ENCODE peak calls at places on chromosome X, in nine cellular contexts. One of them, this sample, is unnamed.

GRCh38 chrX:153814591-153815315 is 15.6 kb downstream of the PDZD4 start:
- DNase-seq in mesendoderm: no peak
- DNase-seq in RWPE1: no peak
- DNase-seq in H9: no peak
- DNase-seq in ELR: no peak
- DNase-seq in hepatic stellate cell: no peak
- DNase-seq in effector memory CD4-positive, alpha-beta T cell: no peak
- DNase-seq in cardiac fibroblast: no peak
- DNase-seq in IMR-90: no peak
- DNase-seq in this sample: no peak

GRCh38 chrX:132227383-132228112 is 8.3 kb upstream of the RAP2C start:
- DNase-seq in mesendoderm: no peak
- DNase-seq in RWPE1: no peak
- DNase-seq in H9: no peak
- DNase-seq in ELR: no peak
- DNase-seq in hepatic stellate cell: no peak
- DNase-seq in effector memory CD4-positive, alpha-beta T cell: no peak
- DNase-seq in cardiac fibroblast: peak
- DNase-seq in IMR-90: peak
- DNase-seq in this sample: no peak

GRCh38 chrX:153460826-153461225 is 9.6 kb downstream of the HAUS7 start:
- DNase-seq in mesendoderm: peak
- DNase-seq in RWPE1: peak
- DNase-seq in H9: peak
- DNase-seq in ELR: peak
- DNase-seq in hepatic stellate cell: peak
- DNase-seq in effector memory CD4-positive, alpha-beta T cell: no peak
- DNase-seq in cardiac fibroblast: peak
- DNase-seq in IMR-90: peak
- DNase-seq in this sample: peak

GRCh38 chrX:98407526-98408049 is 1523.9 kb downstream of the RPA4 start:
- DNase-seq in mesendoderm: no peak
- DNase-seq in RWPE1: no peak
- DNase-seq in H9: no peak
- DNase-seq in ELR: no peak
- DNase-seq in hepatic stellate cell: no peak
- DNase-seq in effector memory CD4-positive, alpha-beta T cell: no peak
- DNase-seq in cardiac fibroblast: no peak
- DNase-seq in IMR-90: no peak
- DNase-seq in this sample: no peak

GRCh38 chrX:120556251-120556650 is 4.5 kb downstream of the CUL4B start:
- DNase-seq in mesendoderm: no peak
- DNase-seq in RWPE1: no peak
- DNase-seq in H9: no peak
- DNase-seq in ELR: no peak
- DNase-seq in hepatic stellate cell: no peak
- DNase-seq in effector memory CD4-positive, alpha-beta T cell: no peak
- DNase-seq in cardiac fibroblast: no peak
- DNase-seq in IMR-90: no peak
- DNase-seq in this sample: no peak

GRCh38 chrX:2960861-2961515 is 31.8 kb upstream of the ARSD start:
- DNase-seq in mesendoderm: peak
- DNase-seq in RWPE1: no peak
- DNase-seq in H9: peak
- DNase-seq in ELR: no peak
- DNase-seq in hepatic stellate cell: no peak
- DNase-seq in effector memory CD4-positive, alpha-beta T cell: no peak
- DNase-seq in cardiac fibroblast: no peak
- DNase-seq in IMR-90: no peak
- DNase-seq in this sample: no peak

GRCh38 chrX:134936542-134936941 is 54.2 kb upstream of the SMIM10 start:
- DNase-seq in mesendoderm: no peak
- DNase-seq in RWPE1: no peak
- DNase-seq in H9: no peak
- DNase-seq in ELR: peak
- DNase-seq in hepatic stellate cell: peak
- DNase-seq in effector memory CD4-positive, alpha-beta T cell: no peak
- DNase-seq in cardiac fibroblast: peak
- DNase-seq in IMR-90: peak
- DNase-seq in this sample: peak

GRCh38 chrX:46180258-46180687 is 364.9 kb downstream of the ZNF674 start:
- DNase-seq in mesendoderm: peak
- DNase-seq in RWPE1: no peak
- DNase-seq in H9: no peak
- DNase-seq in ELR: peak
- DNase-seq in hepatic stellate cell: peak
- DNase-seq in effector memory CD4-positive, alpha-beta T cell: no peak
- DNase-seq in cardiac fibroblast: peak
- DNase-seq in IMR-90: peak
- DNase-seq in this sample: no peak

GRCh38 chrX:107766470-107767140 is 9.0 kb downstream of the TSC22D3 start:
- DNase-seq in mesendoderm: peak
- DNase-seq in RWPE1: peak
- DNase-seq in H9: no peak
- DNase-seq in ELR: peak
- DNase-seq in hepatic stellate cell: no peak
- DNase-seq in effector memory CD4-positive, alpha-beta T cell: no peak
- DNase-seq in cardiac fibroblast: peak
- DNase-seq in IMR-90: peak
- DNase-seq in this sample: no peak

GRCh38 chrX:105837227-105837626 is 14.9 kb downstream of the NRK start:
- DNase-seq in mesendoderm: no peak
- DNase-seq in RWPE1: peak
- DNase-seq in H9: no peak
- DNase-seq in ELR: peak
- DNase-seq in hepatic stellate cell: peak
- DNase-seq in effector memory CD4-positive, alpha-beta T cell: no peak
- DNase-seq in cardiac fibroblast: peak
- DNase-seq in IMR-90: peak
- DNase-seq in this sample: peak

GRCh38 chrX:132216806-132217202 is 2.4 kb downstream of the RAP2C start:
- DNase-seq in mesendoderm: no peak
- DNase-seq in RWPE1: no peak
- DNase-seq in H9: no peak
- DNase-seq in ELR: peak
- DNase-seq in hepatic stellate cell: no peak
- DNase-seq in effector memory CD4-positive, alpha-beta T cell: no peak
- DNase-seq in cardiac fibroblast: peak
- DNase-seq in IMR-90: peak
- DNase-seq in this sample: peak

GRCh38 chrX:2220296-2220695 is 280.5 kb downstream of the DHRSX start:
- DNase-seq in mesendoderm: no peak
- DNase-seq in RWPE1: no peak
- DNase-seq in H9: no peak
- DNase-seq in ELR: no peak
- DNase-seq in hepatic stellate cell: no peak
- DNase-seq in effector memory CD4-positive, alpha-beta T cell: no peak
- DNase-seq in cardiac fibroblast: no peak
- DNase-seq in IMR-90: no peak
- DNase-seq in this sample: no peak

GRCh38 chrX:76127341-76127740 is 45.5 kb upstream of the PBDC1 start:
- DNase-seq in mesendoderm: peak
- DNase-seq in RWPE1: no peak
- DNase-seq in H9: no peak
- DNase-seq in ELR: peak
- DNase-seq in hepatic stellate cell: no peak
- DNase-seq in effector memory CD4-positive, alpha-beta T cell: no peak
- DNase-seq in cardiac fibroblast: no peak
- DNase-seq in IMR-90: no peak
- DNase-seq in this sample: no peak

GRCh38 chrX:140022482-140022881 is 57.2 kb upstream of the CXorf66 start:
- DNase-seq in mesendoderm: no peak
- DNase-seq in RWPE1: no peak
- DNase-seq in H9: no peak
- DNase-seq in ELR: no peak
- DNase-seq in hepatic stellate cell: no peak
- DNase-seq in effector memory CD4-positive, alpha-beta T cell: no peak
- DNase-seq in cardiac fibroblast: no peak
- DNase-seq in IMR-90: no peak
- DNase-seq in this sample: no peak

GRCh38 chrX:16839224-16839851 is 30.8 kb downstream of the RBBP7 start:
- DNase-seq in mesendoderm: peak
- DNase-seq in RWPE1: no peak
- DNase-seq in H9: no peak
- DNase-seq in ELR: no peak
- DNase-seq in hepatic stellate cell: no peak
- DNase-seq in effector memory CD4-positive, alpha-beta T cell: no peak
- DNase-seq in cardiac fibroblast: no peak
- DNase-seq in IMR-90: no peak
- DNase-seq in this sample: no peak

GRCh38 chrX:41421071-41421729 is 25.9 kb upstream of the NYX start:
- DNase-seq in mesendoderm: no peak
- DNase-seq in RWPE1: peak
- DNase-seq in H9: no peak
- DNase-seq in ELR: no peak
- DNase-seq in hepatic stellate cell: no peak
- DNase-seq in effector memory CD4-positive, alpha-beta T cell: no peak
- DNase-seq in cardiac fibroblast: no peak
- DNase-seq in IMR-90: no peak
- DNase-seq in this sample: no peak

GRCh38 chrX:68375803-68376202 is 57.5 kb downstream of the OPHN1 start:
- DNase-seq in mesendoderm: no peak
- DNase-seq in RWPE1: no peak
- DNase-seq in H9: no peak
- DNase-seq in ELR: no peak
- DNase-seq in hepatic stellate cell: no peak
- DNase-seq in effector memory CD4-positive, alpha-beta T cell: no peak
- DNase-seq in cardiac fibroblast: no peak
- DNase-seq in IMR-90: peak
- DNase-seq in this sample: no peak

GRCh38 chrX:143788265-143788664 is 67.7 kb upstream of the SPANXN2 start:
- DNase-seq in mesendoderm: peak
- DNase-seq in RWPE1: no peak
- DNase-seq in H9: no peak
- DNase-seq in ELR: peak
- DNase-seq in hepatic stellate cell: no peak
- DNase-seq in effector memory CD4-positive, alpha-beta T cell: no peak
- DNase-seq in cardiac fibroblast: peak
- DNase-seq in IMR-90: no peak
- DNase-seq in this sample: peak

GRCh38 chrX:50691820-50692219 is 122.2 kb downstream of the SHROOM4 start:
- DNase-seq in mesendoderm: peak
- DNase-seq in RWPE1: peak
- DNase-seq in H9: peak
- DNase-seq in ELR: peak
- DNase-seq in hepatic stellate cell: peak
- DNase-seq in effector memory CD4-positive, alpha-beta T cell: no peak
- DNase-seq in cardiac fibroblast: peak
- DNase-seq in IMR-90: peak
- DNase-seq in this sample: peak

GRCh38 chrX:46831620-46832327 is 5.1 kb upstream of the RP2 start:
- DNase-seq in mesendoderm: no peak
- DNase-seq in RWPE1: peak
- DNase-seq in H9: no peak
- DNase-seq in ELR: peak
- DNase-seq in hepatic stellate cell: peak
- DNase-seq in effector memory CD4-positive, alpha-beta T cell: no peak
- DNase-seq in cardiac fibroblast: peak
- DNase-seq in IMR-90: peak
- DNase-seq in this sample: peak

GRCh38 chrX:66039916-66040315 is at the start of gene VSIG4:
- DNase-seq in mesendoderm: no peak
- DNase-seq in RWPE1: no peak
- DNase-seq in H9: no peak
- DNase-seq in ELR: no peak
- DNase-seq in hepatic stellate cell: no peak
- DNase-seq in effector memory CD4-positive, alpha-beta T cell: no peak
- DNase-seq in cardiac fibroblast: no peak
- DNase-seq in IMR-90: no peak
- DNase-seq in this sample: no peak

GRCh38 chrX:21837056-21837455 is 2.4 kb upstream of the MBTPS2 start:
- DNase-seq in mesendoderm: no peak
- DNase-seq in RWPE1: no peak
- DNase-seq in H9: no peak
- DNase-seq in ELR: no peak
- DNase-seq in hepatic stellate cell: no peak
- DNase-seq in effector memory CD4-positive, alpha-beta T cell: no peak
- DNase-seq in cardiac fibroblast: no peak
- DNase-seq in IMR-90: no peak
- DNase-seq in this sample: no peak

GRCh38 chrX:103536071-103536470 is 16.8 kb upstream of the RAB40A start:
- DNase-seq in mesendoderm: no peak
- DNase-seq in RWPE1: no peak
- DNase-seq in H9: no peak
- DNase-seq in ELR: no peak
- DNase-seq in hepatic stellate cell: no peak
- DNase-seq in effector memory CD4-positive, alpha-beta T cell: no peak
- DNase-seq in cardiac fibroblast: peak
- DNase-seq in IMR-90: no peak
- DNase-seq in this sample: no peak

GRCh38 chrX:65677954-65678469 is 10.6 kb downstream of the MSN start:
- DNase-seq in mesendoderm: no peak
- DNase-seq in RWPE1: peak
- DNase-seq in H9: no peak
- DNase-seq in ELR: peak
- DNase-seq in hepatic stellate cell: peak
- DNase-seq in effector memory CD4-positive, alpha-beta T cell: no peak
- DNase-seq in cardiac fibroblast: peak
- DNase-seq in IMR-90: peak
- DNase-seq in this sample: peak

GRCh38 chrX:17861496-17862011 is 456 bp upstream of the RAI2 start:
- DNase-seq in mesendoderm: no peak
- DNase-seq in RWPE1: no peak
- DNase-seq in H9: no peak
- DNase-seq in ELR: no peak
- DNase-seq in hepatic stellate cell: no peak
- DNase-seq in effector memory CD4-positive, alpha-beta T cell: no peak
- DNase-seq in cardiac fibroblast: no peak
- DNase-seq in IMR-90: no peak
- DNase-seq in this sample: no peak

GRCh38 chrX:48835524-48836329 is at the start of gene PCSK1N:
- DNase-seq in mesendoderm: peak
- DNase-seq in RWPE1: peak
- DNase-seq in H9: peak
- DNase-seq in ELR: no peak
- DNase-seq in hepatic stellate cell: no peak
- DNase-seq in effector memory CD4-positive, alpha-beta T cell: peak
- DNase-seq in cardiac fibroblast: no peak
- DNase-seq in IMR-90: no peak
- DNase-seq in this sample: no peak